ENCODE peak calls at places on chromosomes 4 and X, in seven cellular contexts. M is left lung, O is endothelial cell of umbilical vein, V is kidney, G is HCT116, H is stomach, I is colonic mucosa. N is an unnamed sample.

GRCh38 chr4:128355301-128355700 is 67.7 kb upstream of the PGRMC2 start:
- DNase-seq in M (no peak), O (peak), V (no peak), G (no peak), H (no peak), I (peak), N (no peak)

GRCh38 chr4:155079866-155080265 is 128.6 kb upstream of the NPY2R start:
- DNase-seq in M (no peak), O (peak), V (no peak), G (no peak), H (no peak), I (no peak), N (no peak)

GRCh38 chr4:147853706-147854105 is 121.8 kb downstream of the ARHGAP10 start:
- DNase-seq in M (no peak), O (no peak), V (no peak), G (no peak), H (no peak), I (no peak), N (no peak)

GRCh38 chr4:118994030-118994429 is 105.4 kb downstream of the SYNPO2 start:
- DNase-seq in M (no peak), O (no peak), V (no peak), G (no peak), H (peak), I (peak), N (no peak)

GRCh38 chrX:40780123-40780522 is 44.8 kb upstream of the MED14 start:
- DNase-seq in M (no peak), O (no peak), V (no peak), G (no peak), H (no peak), I (no peak), N (no peak)

GRCh38 chrX:31608651-31609050 is 536.8 kb upstream of the FTHL17 start:
- DNase-seq in M (no peak), O (no peak), V (no peak), G (no peak), H (no peak), I (no peak), N (no peak)

GRCh38 chrX:17553451-17553850 is 178.5 kb downstream of the NHS start:
- DNase-seq in M (no peak), O (peak), V (peak), G (no peak), H (peak), I (peak), N (no peak)

GRCh38 chr4:114626202-114626601 is 27.6 kb downstream of the UGT8 start:
- DNase-seq in M (no peak), O (no peak), V (no peak), G (no peak), H (no peak), I (no peak), N (no peak)

GRCh38 chrX:1589356-1590130 is 1.9 kb upstream of the AKAP17A start:
- DNase-seq in M (no peak), O (no peak), V (no peak), G (no peak), H (no peak), I (no peak), N (no peak)
- H3K4me3 ChIP-seq in M (no peak), O (no peak), V (no peak), G (no peak), H (no peak), I (no peak), N (no peak)

GRCh38 chr4:174681723-174682300 is 147.2 kb downstream of the GLRA3 start:
- DNase-seq in M (no peak), O (peak), V (no peak), G (no peak), H (no peak), I (no peak), N (no peak)
- H3K4me3 ChIP-seq in M (no peak), O (no peak), V (no peak), G (no peak), H (no peak), I (no peak), N (no peak)

DNA sequence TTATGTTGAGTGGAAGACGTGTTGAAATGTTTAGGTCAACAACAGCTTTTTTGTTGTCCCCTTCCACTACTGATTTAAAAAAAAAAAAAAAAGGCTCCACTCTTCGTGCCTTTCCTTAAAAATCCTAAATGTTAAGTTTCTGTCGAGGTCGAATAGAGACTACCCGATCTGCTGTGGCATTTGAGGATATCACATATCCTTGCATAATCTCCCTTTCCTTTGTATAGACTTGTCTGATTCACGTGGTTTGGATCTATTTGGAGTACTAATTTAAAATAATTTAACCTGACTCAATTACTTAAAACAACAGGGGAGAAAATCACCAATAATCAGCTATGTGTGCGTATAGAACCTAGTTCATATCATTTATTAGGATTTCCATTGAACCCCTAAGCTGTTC is 42.4 kb downstream of the NFKB1 start:
- DNase-seq in M (no peak), O (no peak), V (no peak), G (no peak), H (no peak), I (no peak), N (no peak)
- H3K4me3 ChIP-seq in M (no peak), O (no peak), V (no peak), G (no peak), H (no peak), I (no peak), N (no peak)

GRCh38 chrX:18885317-18886004 is 98.5 kb downstream of the PHKA2 start:
- DNase-seq in M (no peak), O (peak), V (no peak), G (no peak), H (no peak), I (no peak), N (no peak)

GRCh38 chrX:18884916-18885315 is 99.0 kb downstream of the PHKA2 start:
- DNase-seq in M (no peak), O (no peak), V (no peak), G (no peak), H (no peak), I (no peak), N (no peak)

GRCh38 chrX:18887177-18887820 is 96.6 kb downstream of the PHKA2 start:
- DNase-seq in M (no peak), O (no peak), V (no peak), G (no peak), H (peak), I (peak), N (no peak)

GRCh38 chrX:18886344-18887161 is 97.4 kb downstream of the PHKA2 start:
- DNase-seq in M (peak), O (peak), V (peak), G (peak), H (peak), I (peak), N (peak)

DNA sequence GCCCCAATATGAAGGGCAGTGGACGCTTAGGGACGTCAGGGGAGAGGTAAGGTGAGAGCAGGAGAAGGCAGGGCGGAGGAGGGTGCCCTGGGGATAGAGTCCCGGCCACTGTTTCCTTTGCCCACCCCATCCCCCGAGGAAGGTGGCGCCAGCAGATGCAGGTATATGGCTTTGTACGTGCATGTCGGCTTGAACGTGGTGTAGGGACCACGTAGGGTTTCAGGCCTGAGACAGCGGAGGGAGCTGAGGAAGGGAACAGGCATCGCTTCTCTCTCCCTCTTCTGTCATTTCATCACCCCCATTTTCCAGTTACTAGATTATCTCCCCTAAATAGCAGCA is 97.9 kb downstream of the PHKA2 start:
- DNase-seq in M (no peak), O (no peak), V (no peak), G (no peak), H (no peak), I (no peak), N (no peak)
- H3K4me3 ChIP-seq in M (peak), O (peak), V (peak), G (no peak), H (peak), I (peak), N (peak)